ENCODE peak calls at places on chromosome 7, in seven cellular contexts. W is GM12865, S is GM10248, G is RWPE1, T is HCT116, F is H9, K is ascending aorta. P is an unnamed sample.
A peak's percentile ranks its signal among the peaks of the same experiment; 100 is the strongest.

GRCh38 chr7:46972205-46972604 is 609.7 kb downstream of the TNS3 start:
- DNase-seq in S (no peak), G (peak; percentile 50), T (peak; percentile 23), W (no peak), K (no peak), F (no peak), P (no peak)

GRCh38 chr7:88305044-88305443 is 1.6 kb downstream of the STEAP4 start:
- DNase-seq in K (no peak), G (no peak), F (no peak), W (no peak), T (no peak), S (no peak), P (no peak)

GRCh38 chr7:28575241-28575643 is 162.9 kb downstream of the CREB5 start:
- DNase-seq in F (no peak), G (peak; percentile 20), K (no peak), T (no peak), W (no peak), S (no peak), P (no peak)

GRCh38 chr7:122306320-122307227 is 2.0 kb upstream of the FEZF1 start:
- DNase-seq in G (no peak), W (no peak), S (no peak), K (no peak), T (no peak), F (peak; percentile 82), P (no peak)

GRCh38 chr7:117597755-117598154 is 117.9 kb downstream of the CFTR start:
- DNase-seq in K (no peak), G (no peak), W (no peak), F (no peak), S (no peak), T (no peak), P (no peak)

GRCh38 chr7:12269100-12269895 is 58.2 kb downstream of the TMEM106B start:
- DNase-seq in G (no peak), W (no peak), T (no peak), F (no peak), S (no peak), K (no peak), P (no peak)

GRCh38 chr7:77269360-77270075 is 69.9 kb upstream of the FGL2 start:
- DNase-seq in F (no peak), G (no peak), K (no peak), T (no peak), W (peak; percentile 74), S (peak; percentile 24), P (no peak)

GRCh38 chr7:20331231-20331880 is 656 bp downstream of the ITGB8 start:
- DNase-seq in W (peak; percentile 68), F (peak; percentile 65), G (no peak), K (peak; percentile 68), S (peak; percentile 52), T (no peak), P (peak; percentile 84)

GRCh38 chr7:101650579-101651081 is 21.5 kb upstream of the MYL10 start:
- DNase-seq in S (no peak), T (no peak), K (no peak), W (peak; percentile 21), F (no peak), G (no peak), P (no peak)

GRCh38 chr7:105643384-105643783 is 62.1 kb upstream of the EFCAB10 start:
- DNase-seq in T (no peak), S (no peak), K (no peak), F (peak; percentile 86), W (no peak), G (no peak), P (no peak)

GRCh38 chr7:114789942-114790341 is 132.0 kb upstream of the MDFIC start:
- DNase-seq in G (peak; percentile 77), S (no peak), T (no peak), F (no peak), W (no peak), K (no peak), P (no peak)

GRCh38 chr7:71824356-71824755 is 587.8 kb downstream of the CALN1 start:
- DNase-seq in K (no peak), S (no peak), G (no peak), W (no peak), T (no peak), F (peak; percentile 33), P (no peak)

GRCh38 chr7:49244543-49244942 is 320.2 kb downstream of the CDC14C start:
- DNase-seq in G (no peak), F (peak; percentile 71), W (no peak), K (no peak), S (no peak), T (no peak), P (no peak)

GRCh38 chr7:132518102-132518838 is 58.0 kb downstream of the PLXNA4 start:
- DNase-seq in F (peak; percentile 72), W (peak; percentile 21), T (peak; percentile 29), G (peak; percentile 4), S (peak; percentile 37), K (no peak), P (no peak)
- TF ChIP-seq CTCF in F (peak; percentile 74), W (peak; percentile 53), T (peak; percentile 64), G (no peak), S (no peak), K (no peak), P (peak; percentile 33)

DNA sequence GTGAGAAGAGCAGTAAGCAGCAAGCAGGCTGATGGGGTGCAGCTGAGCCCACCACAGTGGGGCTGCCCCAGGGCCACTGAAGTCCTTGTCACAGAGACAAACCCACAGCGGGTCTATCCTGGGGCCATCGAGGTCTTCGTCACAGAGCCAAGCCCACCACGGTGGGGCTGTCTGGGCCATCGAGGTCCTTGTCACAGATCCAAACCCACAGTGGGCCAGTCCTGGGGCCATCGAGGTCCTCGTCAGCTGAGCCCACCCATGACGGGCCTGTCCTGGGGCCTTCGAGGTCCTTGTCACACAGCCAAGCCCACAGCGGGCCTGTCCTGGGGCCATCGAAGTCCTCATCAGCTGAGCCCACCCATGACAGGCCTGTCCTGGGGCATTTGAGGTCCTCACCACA is 549.9 kb downstream of the DNAJB6 start:
- DNase-seq in G (no peak), T (no peak), K (no peak), S (no peak), W (no peak), F (no peak), P (no peak)
- TF ChIP-seq CTCF in G (no peak), T (no peak), K (no peak), S (no peak), W (no peak), F (no peak), P (no peak)

GRCh38 chr7:158355456-158356065 is 232.1 kb downstream of the PTPRN2 start:
- DNase-seq in S (no peak), W (no peak), T (peak; percentile 4), G (no peak), F (peak; percentile 72), K (peak; percentile 33), P (peak; percentile 71)
- TF ChIP-seq CTCF in S (no peak), W (no peak), T (peak; percentile 64), G (peak; percentile 9), F (peak; percentile 75), K (no peak), P (no peak)

GRCh38 chr7:65307651-65308299 is 65.9 kb upstream of the ZNF92 start:
- DNase-seq in T (peak; percentile 34), F (peak; percentile 75), S (peak; percentile 58), W (peak; percentile 68), G (peak; percentile 62), K (no peak), P (peak; percentile 86)
- TF ChIP-seq CTCF in T (peak; percentile 86), F (peak; percentile 93), S (peak; percentile 80), W (peak; percentile 69), G (peak; percentile 90), K (peak; percentile 53), P (peak; percentile 88)

GRCh38 chr7:34031156-34031555 is 125.8 kb downstream of the BMPER start:
- DNase-seq in S (no peak), W (no peak), T (no peak), F (no peak), G (no peak), K (no peak), P (no peak)
- TF ChIP-seq CTCF in S (no peak), W (no peak), T (no peak), F (no peak), G (no peak), K (no peak), P (no peak)

GRCh38 chr7:136214356-136214755 is 237.2 kb upstream of the MTPN start:
- DNase-seq in W (no peak), G (no peak), T (peak; percentile 0), K (no peak), F (no peak), S (no peak), P (no peak)
- TF ChIP-seq CTCF in W (no peak), G (no peak), T (peak; percentile 17), K (no peak), F (peak; percentile 54), S (no peak), P (peak; percentile 14)

GRCh38 chr7:95952851-95953250 is 180.5 kb downstream of the DYNC1I1 start:
- DNase-seq in T (no peak), K (no peak), F (no peak), G (no peak), S (no peak), W (no peak), P (no peak)

GRCh38 chr7:95950698-95951097 is 178.3 kb downstream of the DYNC1I1 start:
- DNase-seq in S (no peak), W (no peak), K (no peak), F (no peak), G (no peak), T (no peak), P (no peak)

GRCh38 chr7:95955748-95956147 is 183.4 kb downstream of the DYNC1I1 start:
- DNase-seq in G (no peak), S (no peak), K (no peak), F (no peak), T (no peak), W (no peak), P (no peak)

GRCh38 chr7:95951997-95952795 is 179.8 kb downstream of the DYNC1I1 start:
- DNase-seq in W (no peak), G (no peak), S (no peak), T (no peak), F (no peak), K (no peak), P (no peak)

DNA sequence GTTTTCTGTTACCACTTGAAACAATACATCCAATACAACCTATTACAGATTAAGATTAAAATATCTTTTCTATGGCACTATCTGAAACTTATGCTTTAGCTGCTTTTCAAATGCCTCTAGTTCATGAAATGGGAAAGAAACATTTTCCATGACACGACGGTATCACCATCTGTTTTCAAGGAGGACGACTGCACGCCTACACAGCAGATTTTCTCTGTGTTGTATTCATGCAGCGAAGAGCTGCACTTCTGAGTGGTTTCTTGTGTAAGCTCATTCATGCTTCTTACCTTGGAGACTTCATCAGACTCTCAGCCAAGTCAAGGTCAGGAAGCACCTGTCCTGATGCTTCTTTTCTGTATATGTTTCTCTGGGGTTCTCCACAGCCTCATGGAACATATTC is 179.2 kb downstream of the DYNC1I1 start:
- DNase-seq in K (no peak), G (no peak), T (no peak), S (no peak), W (no peak), F (no peak), P (no peak)
- TF ChIP-seq CTCF in K (no peak), G (no peak), T (no peak), S (no peak), W (no peak), F (no peak), P (no peak)